ENCODE peak calls at places on chromosome 4, in four cellular contexts. L, P, K and A are unnamed samples.

GRCh38 chr4:8915201-8916200 is 43.9 kb upstream of the HMX1 start:
- DNase-seq in L (no peak), K (no peak), P (no peak), A (no peak)

GRCh38 chr4:134201216-134202098 is at the start of gene PABPC4L:
- DNase-seq in P (no peak), K (peak), L (peak), A (no peak)

GRCh38 chr4:87230806-87231205 is 10.4 kb upstream of the KLHL8 start:
- DNase-seq in P (no peak), L (no peak), K (no peak), A (no peak)

GRCh38 chr4:5963611-5964010 is 54.6 kb downstream of the C4orf50 start:
- DNase-seq in P (no peak), K (no peak), L (no peak), A (no peak)

GRCh38 chr4:183401473-183401872 is 43.0 kb upstream of the CDKN2AIP start:
- DNase-seq in P (no peak), L (no peak), K (no peak), A (no peak)

GRCh38 chr4:72387959-72388358 is 181.1 kb downstream of the ADAMTS3 start:
- DNase-seq in L (no peak), K (no peak), P (no peak), A (no peak)

GRCh38 chr4:177673980-177674504 is 231.8 kb upstream of the AGA start:
- DNase-seq in K (no peak), L (no peak), P (no peak), A (no peak)

GRCh38 chr4:181957088-181957487 is 286.1 kb upstream of the TENM3 start:
- DNase-seq in K (no peak), L (no peak), P (peak), A (no peak)

GRCh38 chr4:7429601-7430078 is 5.1 kb downstream of the PSAPL1 start:
- DNase-seq in K (peak), L (peak), P (no peak), A (no peak)

GRCh38 chr4:1758306-1759121 is 34.6 kb upstream of the FGFR3 start:
- DNase-seq in K (no peak), L (no peak), P (no peak), A (no peak)

GRCh38 chr4:139666735-139667266 is 1.2 kb downstream of the MGST2 start:
- DNase-seq in L (peak), K (no peak), P (no peak), A (no peak)

GRCh38 chr4:185771696-185772390 is 40.2 kb downstream of the SORBS2 start:
- DNase-seq in K (no peak), P (no peak), L (no peak), A (no peak)

GRCh38 chr4:124903995-124904722 is 191.6 kb upstream of the ANKRD50 start:
- DNase-seq in P (peak), K (peak), L (no peak), A (no peak)

GRCh38 chr4:109472343-109472761 is 38.7 kb downstream of the SEC24B start:
- DNase-seq in K (no peak), L (no peak), P (peak), A (no peak)

GRCh38 chr4:138263438-138263837 is 21.3 kb upstream of the SLC7A11 start:
- DNase-seq in L (no peak), K (no peak), P (no peak), A (no peak)

GRCh38 chr4:74733760-74734159 is 60.6 kb downstream of the BTC start:
- DNase-seq in P (no peak), L (no peak), K (no peak), A (no peak)

GRCh38 chr4:10140866-10141759 is 24.5 kb upstream of the WDR1 start:
- DNase-seq in K (no peak), L (no peak), P (no peak), A (no peak)
- TF ChIP-seq CTCF in K (no peak), L (no peak), P (no peak), A (no peak)

DNA sequence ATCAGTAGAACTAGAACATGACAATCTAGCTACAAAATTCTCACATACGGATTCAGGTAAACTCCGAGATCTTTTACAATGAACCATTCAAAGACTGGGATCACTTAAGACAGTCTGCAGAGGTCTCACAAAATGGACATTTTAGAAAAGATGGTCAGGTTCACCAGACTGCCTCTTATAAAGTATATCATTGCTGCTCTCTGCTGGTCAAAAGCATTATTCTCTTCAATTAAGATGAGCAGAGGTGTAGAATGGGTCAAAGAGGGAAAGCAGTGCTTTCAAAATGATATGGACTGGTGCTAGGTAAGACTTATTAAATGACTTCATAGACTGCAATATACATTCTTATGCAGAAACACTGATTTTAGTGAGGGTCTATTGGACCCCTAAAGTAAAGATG is 434.7 kb downstream of the PACRGL start:
- DNase-seq in K (no peak), P (no peak), L (no peak), A (no peak)
- TF ChIP-seq CTCF in K (no peak), P (no peak), L (no peak), A (peak)

GRCh38 chr4:145623831-145624230 is 4.6 kb downstream of the MMAA start:
- DNase-seq in K (no peak), L (no peak), P (no peak), A (no peak)

GRCh38 chr4:145614235-145614615 is 5.0 kb upstream of the MMAA start:
- DNase-seq in K (no peak), L (no peak), P (no peak), A (no peak)

GRCh38 chr4:145619639-145619996 is 433 bp downstream of the MMAA start:
- DNase-seq in L (peak), K (no peak), P (no peak), A (no peak)

GRCh38 chr4:145618210-145618911 is 824 bp upstream of the MMAA start:
- DNase-seq in K (no peak), P (no peak), L (peak), A (no peak)

GRCh38 chr4:145618912-145619638 is at the start of gene MMAA:
- DNase-seq in P (peak), K (peak), L (peak), A (peak)
- TF ChIP-seq CTCF in P (peak), K (peak), L (peak), A (peak)

GRCh38 chr4:67162692-67163091 is 382.6 kb downstream of the CENPC start:
- DNase-seq in L (no peak), P (no peak), K (no peak), A (no peak)

GRCh38 chr4:67158669-67159068 is 386.6 kb downstream of the CENPC start:
- DNase-seq in L (no peak), P (no peak), K (no peak), A (no peak)

GRCh38 chr4:67160409-67160808 is 384.9 kb downstream of the CENPC start:
- DNase-seq in P (no peak), L (no peak), K (no peak), A (no peak)

GRCh38 chr4:67161311-67161710 is 384.0 kb downstream of the CENPC start:
- DNase-seq in P (no peak), K (no peak), L (no peak), A (no peak)
- TF ChIP-seq CTCF in P (no peak), K (no peak), L (no peak), A (no peak)

GRCh38 chr4:180059216-180059881 is 2183.9 kb upstream of the TENM3 start:
- DNase-seq in K (no peak), L (no peak), P (no peak), A (no peak)

GRCh38 chr4:180058731-180059215 is 2184.4 kb upstream of the TENM3 start:
- DNase-seq in K (no peak), P (no peak), L (peak), A (no peak)

GRCh38 chr4:180057198-180057821 is 2185.9 kb upstream of the TENM3 start:
- DNase-seq in L (no peak), P (no peak), K (no peak), A (no peak)

GRCh38 chr4:180057891-180058643 is 2185.1 kb upstream of the TENM3 start:
- DNase-seq in K (no peak), L (peak), P (no peak), A (no peak)

GRCh38 chr4:180060159-180060889 is 2182.9 kb upstream of the TENM3 start:
- DNase-seq in P (no peak), L (no peak), K (no peak), A (no peak)
- TF ChIP-seq CTCF in P (no peak), L (no peak), K (no peak), A (no peak)